ENCODE peak calls at places on chromosome 4, in six cellular contexts. M is activated T-cell treated with anti-CD3 and anti-CD28 coated beads, Interleukin-2, amount 50 U/mL, for 4 hours; V is H4; S is foreskin fibroblast; Y is GM19239; U is stimulated activated CD8-positive, alpha-beta memory T cell treated with anti-CD3 and anti-CD28 coated beads, Interleukin-12 subunit alpha, Interleukin-12 subunit beta, amount 100 ng/mL, for 4 hours. Q is an unnamed sample.
A peak's percentile ranks its signal among the peaks of the same experiment; 100 is the strongest.

GRCh38 chr4:68373513-68373912 is 23.6 kb upstream of the YTHDC1 start:
- DNase-seq in V (peak; percentile 36), M (peak; percentile 43), Y (peak; percentile 33), S (peak; percentile 65), U (peak; percentile 17), Q (peak; percentile 34)

GRCh38 chr4:138192113-138192512 is 50.0 kb downstream of the SLC7A11 start:
- DNase-seq in V (peak; percentile 59), U (no peak), S (no peak), Y (no peak), M (no peak), Q (no peak)

GRCh38 chr4:123444298-123444731 is 47.7 kb downstream of the SPRY1 start:
- DNase-seq in U (no peak), S (peak; percentile 71), V (no peak), Y (no peak), M (no peak), Q (peak; percentile 1)

GRCh38 chr4:115234405-115235093 is 121.1 kb upstream of the NDST4 start:
- DNase-seq in M (no peak), Y (no peak), V (peak; percentile 50), U (no peak), S (no peak), Q (no peak)

GRCh38 chr4:14294611-14295010 is 667.1 kb upstream of the BOD1L1 start:
- DNase-seq in Y (no peak), S (peak; percentile 11), V (no peak), M (no peak), U (no peak), Q (no peak)

GRCh38 chr4:2305766-2306501 is 44.0 kb upstream of the MXD4 start:
- DNase-seq in M (no peak), S (no peak), Y (no peak), V (peak; percentile 14), U (no peak), Q (no peak)

GRCh38 chr4:166972071-166972470 is 262.2 kb downstream of the SPOCK3 start:
- DNase-seq in V (peak; percentile 24), M (no peak), S (peak; percentile 20), U (no peak), Y (no peak), Q (no peak)

GRCh38 chr4:1473718-1474117 is 67.5 kb upstream of the NKX1-1 start:
- DNase-seq in M (no peak), U (no peak), V (no peak), S (no peak), Y (no peak), Q (no peak)

GRCh38 chr4:123415977-123416376 is 19.4 kb downstream of the SPRY1 start:
- DNase-seq in Y (no peak), U (peak; percentile 43), M (peak; percentile 59), V (peak; percentile 81), S (peak; percentile 31), Q (peak; percentile 24)

GRCh38 chr4:169341490-169341889 is 70.7 kb upstream of the SH3RF1 start:
- DNase-seq in S (peak; percentile 66), U (no peak), V (no peak), Y (no peak), M (no peak), Q (no peak)

GRCh38 chr4:102827674-102828496 is 534 bp upstream of the UBE2D3 start:
- DNase-seq in M (peak; percentile 99), S (peak; percentile 100), V (peak; percentile 100), Y (peak; percentile 40), U (peak; percentile 97), Q (peak; percentile 99)

GRCh38 chr4:117560329-117560728 is 474.0 kb upstream of the NDST3 start:
- DNase-seq in M (no peak), U (no peak), V (peak; percentile 34), S (no peak), Y (no peak), Q (no peak)

GRCh38 chr4:41678086-41678485 is 70.4 kb downstream of the PHOX2B start:
- DNase-seq in V (peak; percentile 14), S (peak; percentile 10), M (no peak), U (no peak), Y (no peak), Q (no peak)

GRCh38 chr4:138845051-138845450 is 170.5 kb upstream of the NOCT start:
- DNase-seq in U (no peak), S (no peak), V (no peak), M (no peak), Y (no peak), Q (no peak)

GRCh38 chr4:112509243-112510190 is 6.5 kb downstream of the NEUROG2 start:
- DNase-seq in V (no peak), M (no peak), Y (no peak), S (no peak), U (no peak), Q (no peak)

Q was measured in stimulated activated naive CD4-positive, alpha-beta T cell treated with Interleukin-2 at 50 U/mL for 16 hours.